ENCODE peak calls at places on chromosomes 12 and 14, in six cellular contexts. One of them, this sample, is unnamed.

GRCh38 chr12:9049520-9050133 is 60.3 kb downstream of the KLRG1 start:
- DNase-seq in endothelial cell: peak; percentile 40
- DNase-seq in brain microvascular endothelial cell: peak; percentile 39
- DNase-seq in colonic mucosa: no peak
- DNase-seq in stomach: no peak
- DNase-seq in heart left ventricle: no peak
- DNase-seq in this sample: no peak

GRCh38 chr14:90107789-90108188 is 46.0 kb downstream of the KCNK13 start:
- DNase-seq in heart left ventricle: no peak
- DNase-seq in endothelial cell: no peak
- DNase-seq in stomach: no peak
- DNase-seq in colonic mucosa: no peak
- DNase-seq in brain microvascular endothelial cell: no peak
- DNase-seq in this sample: no peak

GRCh38 chr14:68795602-68796417 is 2.9 kb upstream of the ZFP36L1 start:
- DNase-seq in endothelial cell: peak; percentile 76
- DNase-seq in stomach: peak; percentile 85
- DNase-seq in brain microvascular endothelial cell: peak; percentile 61
- DNase-seq in colonic mucosa: peak; percentile 84
- DNase-seq in heart left ventricle: peak; percentile 91
- DNase-seq in this sample: no peak

GRCh38 chr12:119828300-119828699 is 48.8 kb downstream of the CIT start:
- DNase-seq in endothelial cell: no peak
- DNase-seq in heart left ventricle: no peak
- DNase-seq in colonic mucosa: no peak
- DNase-seq in brain microvascular endothelial cell: no peak
- DNase-seq in stomach: no peak
- DNase-seq in this sample: no peak

GRCh38 chr12:111068281-111068680 is 147.9 kb upstream of the MYL2 start:
- DNase-seq in endothelial cell: no peak
- DNase-seq in stomach: no peak
- DNase-seq in brain microvascular endothelial cell: no peak
- DNase-seq in heart left ventricle: no peak
- DNase-seq in colonic mucosa: no peak
- DNase-seq in this sample: no peak

GRCh38 chr14:30638926-30639325 is 16.8 kb downstream of the SCFD1 start:
- DNase-seq in endothelial cell: no peak
- DNase-seq in heart left ventricle: no peak
- DNase-seq in colonic mucosa: no peak
- DNase-seq in stomach: no peak
- DNase-seq in brain microvascular endothelial cell: no peak
- DNase-seq in this sample: no peak

GRCh38 chr12:89427508-89428156 is 75.3 kb upstream of the DUSP6 start:
- DNase-seq in colonic mucosa: no peak
- DNase-seq in heart left ventricle: no peak
- DNase-seq in stomach: no peak
- DNase-seq in brain microvascular endothelial cell: peak; percentile 7
- DNase-seq in endothelial cell: no peak
- DNase-seq in this sample: no peak

GRCh38 chr12:124457287-124458219 is 109.9 kb downstream of the NCOR2 start:
- DNase-seq in heart left ventricle: peak; percentile 83
- DNase-seq in stomach: peak; percentile 54
- DNase-seq in brain microvascular endothelial cell: no peak
- DNase-seq in colonic mucosa: peak; percentile 70
- DNase-seq in endothelial cell: no peak
- DNase-seq in this sample: peak; percentile 68

GRCh38 chr12:14665354-14666348 is 30.7 kb downstream of the GUCY2C start:
- DNase-seq in endothelial cell: no peak
- DNase-seq in brain microvascular endothelial cell: no peak
- DNase-seq in stomach: no peak
- DNase-seq in colonic mucosa: no peak
- DNase-seq in heart left ventricle: no peak
- DNase-seq in this sample: no peak

GRCh38 chr14:77041837-77042557 is 13.5 kb upstream of the IRF2BPL start:
- DNase-seq in stomach: peak; percentile 52
- DNase-seq in endothelial cell: no peak
- DNase-seq in colonic mucosa: no peak
- DNase-seq in heart left ventricle: peak; percentile 76
- DNase-seq in brain microvascular endothelial cell: peak; percentile 87
- DNase-seq in this sample: peak; percentile 74

GRCh38 chr14:81433378-81433777 is 33.3 kb upstream of the STON2 start:
- DNase-seq in brain microvascular endothelial cell: no peak
- DNase-seq in heart left ventricle: no peak
- DNase-seq in endothelial cell: no peak
- DNase-seq in stomach: no peak
- DNase-seq in colonic mucosa: no peak
- DNase-seq in this sample: no peak

GRCh38 chr12:57749061-57749460 is 3.0 kb downstream of the CDK4 start:
- DNase-seq in endothelial cell: no peak
- DNase-seq in stomach: no peak
- DNase-seq in colonic mucosa: no peak
- DNase-seq in heart left ventricle: no peak
- DNase-seq in brain microvascular endothelial cell: no peak
- DNase-seq in this sample: no peak

GRCh38 chr12:106034316-106034715 is 104.4 kb downstream of the NUAK1 start:
- DNase-seq in brain microvascular endothelial cell: no peak
- DNase-seq in stomach: no peak
- DNase-seq in colonic mucosa: no peak
- DNase-seq in endothelial cell: no peak
- DNase-seq in heart left ventricle: no peak
- DNase-seq in this sample: no peak

GRCh38 chr12:14422516-14423230 is 57.2 kb downstream of the ATF7IP start:
- DNase-seq in heart left ventricle: no peak
- DNase-seq in colonic mucosa: no peak
- DNase-seq in endothelial cell: no peak
- DNase-seq in stomach: no peak
- DNase-seq in brain microvascular endothelial cell: no peak
- DNase-seq in this sample: no peak

GRCh38 chr14:66066991-66067788 is 419.0 kb upstream of the CCDC196 start:
- DNase-seq in stomach: no peak
- DNase-seq in endothelial cell: no peak
- DNase-seq in colonic mucosa: no peak
- DNase-seq in heart left ventricle: no peak
- DNase-seq in brain microvascular endothelial cell: no peak
- DNase-seq in this sample: no peak

GRCh38 chr14:38420045-38420444 is 164.2 kb upstream of the CLEC14A start:
- DNase-seq in endothelial cell: no peak
- DNase-seq in stomach: no peak
- DNase-seq in brain microvascular endothelial cell: no peak
- DNase-seq in colonic mucosa: no peak
- DNase-seq in heart left ventricle: no peak
- DNase-seq in this sample: no peak

GRCh38 chr12:124655317-124656213 is 88.2 kb upstream of the NCOR2 start:
- DNase-seq in brain microvascular endothelial cell: peak; percentile 95
- DNase-seq in stomach: peak; percentile 47
- DNase-seq in colonic mucosa: peak; percentile 66
- DNase-seq in endothelial cell: no peak
- DNase-seq in heart left ventricle: peak; percentile 87
- DNase-seq in this sample: peak; percentile 88

GRCh38 chr14:22397338-22397737 is 191.7 kb downstream of the DAD1 start:
- DNase-seq in endothelial cell: no peak
- DNase-seq in brain microvascular endothelial cell: no peak
- DNase-seq in heart left ventricle: no peak
- DNase-seq in colonic mucosa: no peak
- DNase-seq in stomach: no peak
- DNase-seq in this sample: no peak

GRCh38 chr12:64736771-64737170 is 22.4 kb downstream of the GNS start:
- DNase-seq in heart left ventricle: no peak
- DNase-seq in endothelial cell: no peak
- DNase-seq in brain microvascular endothelial cell: no peak
- DNase-seq in stomach: no peak
- DNase-seq in colonic mucosa: no peak
- DNase-seq in this sample: no peak

GRCh38 chr14:77024171-77024627 is 4.3 kb downstream of the IRF2BPL start:
- DNase-seq in brain microvascular endothelial cell: no peak
- DNase-seq in heart left ventricle: peak; percentile 38
- DNase-seq in endothelial cell: no peak
- DNase-seq in stomach: no peak
- DNase-seq in colonic mucosa: peak; percentile 75
- DNase-seq in this sample: no peak

GRCh38 chr12:72271741-72272661 is at the start of gene TRHDE:
- DNase-seq in colonic mucosa: peak; percentile 16
- DNase-seq in heart left ventricle: peak; percentile 10
- DNase-seq in endothelial cell: peak; percentile 46
- DNase-seq in stomach: no peak
- DNase-seq in brain microvascular endothelial cell: peak; percentile 20
- DNase-seq in this sample: no peak

GRCh38 chr14:67480011-67480410 is 8.5 kb downstream of the TMEM229B start:
- DNase-seq in stomach: no peak
- DNase-seq in brain microvascular endothelial cell: no peak
- DNase-seq in endothelial cell: no peak
- DNase-seq in heart left ventricle: no peak
- DNase-seq in colonic mucosa: no peak
- DNase-seq in this sample: no peak

GRCh38 chr12:16300222-16300621 is 22.7 kb upstream of the SLC15A5 start:
- DNase-seq in stomach: no peak
- DNase-seq in endothelial cell: no peak
- DNase-seq in brain microvascular endothelial cell: no peak
- DNase-seq in colonic mucosa: no peak
- DNase-seq in heart left ventricle: no peak
- DNase-seq in this sample: no peak

GRCh38 chr12:67705394-67706370 is 57.1 kb downstream of the DYRK2 start:
- DNase-seq in stomach: no peak
- DNase-seq in colonic mucosa: no peak
- DNase-seq in heart left ventricle: peak; percentile 52
- DNase-seq in brain microvascular endothelial cell: peak; percentile 88
- DNase-seq in endothelial cell: no peak
- DNase-seq in this sample: peak; percentile 32

GRCh38 chr14:50015708-50016107 is 100.7 kb downstream of the VCPKMT start:
- DNase-seq in brain microvascular endothelial cell: no peak
- DNase-seq in heart left ventricle: no peak
- DNase-seq in endothelial cell: no peak
- DNase-seq in colonic mucosa: no peak
- DNase-seq in stomach: no peak
- DNase-seq in this sample: no peak

GRCh38 chr12:124804011-124804621 is 59.5 kb downstream of the SCARB1 start:
- DNase-seq in heart left ventricle: no peak
- DNase-seq in brain microvascular endothelial cell: no peak
- DNase-seq in stomach: peak; percentile 75
- DNase-seq in colonic mucosa: no peak
- DNase-seq in endothelial cell: no peak
- DNase-seq in this sample: peak; percentile 29

GRCh38 chr14:23528555-23528954 is 23.0 kb downstream of the ZFHX2 start:
- DNase-seq in endothelial cell: no peak
- DNase-seq in brain microvascular endothelial cell: no peak
- DNase-seq in stomach: no peak
- DNase-seq in heart left ventricle: no peak
- DNase-seq in colonic mucosa: no peak
- DNase-seq in this sample: no peak

GRCh38 chr12:41932470-41932991 is 212.1 kb downstream of the GXYLT1 start:
- DNase-seq in heart left ventricle: peak; percentile 82
- DNase-seq in colonic mucosa: peak; percentile 36
- DNase-seq in brain microvascular endothelial cell: no peak
- DNase-seq in stomach: peak; percentile 63
- DNase-seq in endothelial cell: peak; percentile 75
- DNase-seq in this sample: no peak
- TF ChIP-seq CTCF in heart left ventricle: no peak
- TF ChIP-seq CTCF in colonic mucosa: no peak
- TF ChIP-seq CTCF in brain microvascular endothelial cell: no peak
- TF ChIP-seq CTCF in stomach: no peak
- TF ChIP-seq CTCF in endothelial cell: no peak
- TF ChIP-seq CTCF in this sample: no peak

GRCh38 chr14:101273091-101273490 is 288.2 kb upstream of the DIO3 start:
- DNase-seq in colonic mucosa: no peak
- DNase-seq in brain microvascular endothelial cell: no peak
- DNase-seq in heart left ventricle: no peak
- DNase-seq in endothelial cell: no peak
- DNase-seq in stomach: no peak
- DNase-seq in this sample: no peak
- TF ChIP-seq CTCF in colonic mucosa: no peak
- TF ChIP-seq CTCF in brain microvascular endothelial cell: no peak
- TF ChIP-seq CTCF in heart left ventricle: no peak
- TF ChIP-seq CTCF in endothelial cell: no peak
- TF ChIP-seq CTCF in stomach: no peak
- TF ChIP-seq CTCF in this sample: no peak

GRCh38 chr12:47397664-47398281 is 308.1 kb downstream of the RPAP3 start:
- DNase-seq in colonic mucosa: no peak
- DNase-seq in heart left ventricle: no peak
- DNase-seq in endothelial cell: no peak
- DNase-seq in brain microvascular endothelial cell: peak; percentile 68
- DNase-seq in stomach: no peak
- DNase-seq in this sample: peak; percentile 48
- TF ChIP-seq CTCF in colonic mucosa: no peak
- TF ChIP-seq CTCF in heart left ventricle: peak; percentile 34
- TF ChIP-seq CTCF in endothelial cell: no peak
- TF ChIP-seq CTCF in brain microvascular endothelial cell: peak; percentile 81
- TF ChIP-seq CTCF in stomach: peak; percentile 27
- TF ChIP-seq CTCF in this sample: peak; percentile 52

GRCh38 chr12:126040307-126040706 is 975.1 kb downstream of the AACS start:
- DNase-seq in brain microvascular endothelial cell: no peak
- DNase-seq in endothelial cell: no peak
- DNase-seq in stomach: no peak
- DNase-seq in colonic mucosa: no peak
- DNase-seq in heart left ventricle: no peak
- DNase-seq in this sample: no peak

GRCh38 chr12:126036348-126036747 is 971.1 kb downstream of the AACS start:
- DNase-seq in heart left ventricle: no peak
- DNase-seq in colonic mucosa: no peak
- DNase-seq in stomach: no peak
- DNase-seq in endothelial cell: no peak
- DNase-seq in brain microvascular endothelial cell: no peak
- DNase-seq in this sample: no peak

GRCh38 chr12:126038434-126038833 is 973.2 kb downstream of the AACS start:
- DNase-seq in stomach: no peak
- DNase-seq in brain microvascular endothelial cell: no peak
- DNase-seq in heart left ventricle: no peak
- DNase-seq in colonic mucosa: no peak
- DNase-seq in endothelial cell: no peak
- DNase-seq in this sample: no peak

GRCh38 chr12:126042286-126042685 is 977.1 kb downstream of the AACS start:
- DNase-seq in endothelial cell: no peak
- DNase-seq in stomach: no peak
- DNase-seq in brain microvascular endothelial cell: no peak
- DNase-seq in colonic mucosa: no peak
- DNase-seq in heart left ventricle: no peak
- DNase-seq in this sample: no peak
- TF ChIP-seq CTCF in endothelial cell: no peak
- TF ChIP-seq CTCF in stomach: no peak
- TF ChIP-seq CTCF in brain microvascular endothelial cell: no peak
- TF ChIP-seq CTCF in colonic mucosa: no peak
- TF ChIP-seq CTCF in heart left ventricle: no peak
- TF ChIP-seq CTCF in this sample: no peak

This sample was measured in AG09319.